ENCODE peak calls at places on chromosomes 4 and X, in four cellular contexts. A is dorsolateral prefrontal cortex, O is fibroblast of villous mesenchyme, J is epithelial cell of esophagus. L is an unnamed sample.

GRCh38 chr4:105133976-105134375 is 12.7 kb upstream of the TET2 start:
- DNase-seq in A (no peak), O (no peak), J (no peak), L (no peak)

GRCh38 chr4:16516796-16517413 is 290.6 kb upstream of the TAPT1 start:
- DNase-seq in A (peak; percentile 40), O (peak; percentile 77), J (peak; percentile 31), L (no peak)

GRCh38 chrX:2391869-2392606 is 108.7 kb downstream of the DHRSX start:
- DNase-seq in A (no peak), O (peak; percentile 66), J (peak; percentile 96), L (no peak)

GRCh38 chrX:129996120-129996519 is 13.7 kb downstream of the BCORL1 start:
- DNase-seq in A (no peak), O (peak; percentile 56), J (peak; percentile 16), L (no peak)

GRCh38 chr4:70721747-70722146 is at the start of gene RUFY3:
- DNase-seq in A (no peak), O (peak; percentile 94), J (no peak), L (no peak)

GRCh38 chrX:134423606-134424005 is 36.4 kb upstream of the HPRT1 start:
- DNase-seq in A (no peak), O (peak; percentile 32), J (peak; percentile 28), L (no peak)

GRCh38 chr4:1235381-1236102 is 13.4 kb downstream of the CTBP1 start:
- DNase-seq in A (no peak), O (no peak), J (no peak), L (no peak)

GRCh38 chrX:74911494-74911893 is 13.8 kb downstream of the NEXMIF start:
- DNase-seq in A (no peak), O (no peak), J (no peak), L (no peak)

GRCh38 chrX:26915064-26915463 is 548.1 kb downstream of the PPP4R3C start:
- DNase-seq in A (no peak), O (no peak), J (peak; percentile 67), L (no peak)

GRCh38 chr4:5423670-5424069 is 284.7 kb downstream of the EVC2 start:
- DNase-seq in A (no peak), O (no peak), J (no peak), L (no peak)

GRCh38 chr4:23931489-23931830 is 41.6 kb upstream of the PPARGC1A start:
- DNase-seq in A (no peak), O (no peak), J (no peak), L (no peak)

GRCh38 chrX:149222040-149222439 is 283.1 kb downstream of the IDS start:
- DNase-seq in A (no peak), O (no peak), J (no peak), L (no peak)

GRCh38 chr4:182227611-182228010 is 15.6 kb upstream of the TENM3 start:
- DNase-seq in A (no peak), O (no peak), J (no peak), L (no peak)

GRCh38 chr4:155974476-155974749 is 20.7 kb upstream of the CTSO start:
- DNase-seq in A (no peak), O (no peak), J (no peak), L (no peak)

GRCh38 chrX:154308108-154308946 is 12.7 kb downstream of the TKTL1 start:
- DNase-seq in A (no peak), O (peak; percentile 43), J (peak; percentile 45), L (peak; percentile 64)

GRCh38 chr4:151674804-151675290 is 86.0 kb downstream of the GATB start:
- DNase-seq in A (no peak), O (peak; percentile 64), J (peak; percentile 91), L (peak; percentile 79)

GRCh38 chrX:22192419-22193086 is 80.2 kb upstream of the CBLL2 start:
- DNase-seq in A (peak; percentile 40), O (peak; percentile 46), J (peak; percentile 50), L (peak; percentile 59)

GRCh38 chr4:98260579-98261290 is 449 bp upstream of the RAP1GDS1 start:
- DNase-seq in A (peak; percentile 86), O (peak; percentile 96), J (peak; percentile 98), L (peak; percentile 96)

GRCh38 chr4:25953740-25954139 is 39.7 kb downstream of the SMIM20 start:
- DNase-seq in A (no peak), O (no peak), J (peak; percentile 77), L (peak; percentile 61)

GRCh38 chrX:150323020-150323419 is 40.1 kb upstream of the MAMLD1 start:
- DNase-seq in A (no peak), O (no peak), J (no peak), L (no peak)

GRCh38 chrX:21735038-21735752 is 22.7 kb downstream of the SMPX start:
- DNase-seq in A (no peak), O (peak; percentile 11), J (no peak), L (no peak)

GRCh38 chr4:6435010-6435409 is 37.4 kb downstream of the PPP2R2C start:
- DNase-seq in A (no peak), O (peak; percentile 1), J (no peak), L (no peak)

GRCh38 chrX:39935414-39936064 is 162.2 kb downstream of the BCOR start:
- DNase-seq in A (no peak), O (no peak), J (no peak), L (no peak)

GRCh38 chr4:154033921-154034320 is 245.0 kb upstream of the SFRP2 start:
- DNase-seq in A (no peak), O (no peak), J (no peak), L (no peak)

GRCh38 chrX:150363561-150364346 is 637 bp downstream of the MAMLD1 start:
- DNase-seq in A (no peak), O (no peak), J (peak; percentile 54), L (peak; percentile 60)

GRCh38 chr4:112636688-112637551 is at the start of the genes LARP7 and ZGRF1:
- DNase-seq in A (peak; percentile 93), O (peak; percentile 100), J (peak; percentile 99), L (peak; percentile 99)

GRCh38 chrX:151505796-151506195 is 57.7 kb upstream of the PASD1 start:
- DNase-seq in A (no peak), O (no peak), J (peak; percentile 42), L (no peak)

GRCh38 chr4:153115322-153116100 is 88.7 kb upstream of the TRIM2 start:
- DNase-seq in A (no peak), O (peak; percentile 57), J (peak; percentile 69), L (peak; percentile 28)

GRCh38 chrX:103250977-103251376 is 4.0 kb downstream of the TCEAL8 start:
- DNase-seq in A (no peak), O (no peak), J (peak; percentile 50), L (no peak)

GRCh38 chrX:1661922-1662221 is 47.0 kb downstream of the ASMT start:
- DNase-seq in A (no peak), O (no peak), J (no peak), L (no peak)

GRCh38 chr4:42671431-42672194 is 14.7 kb upstream of the ATP8A1 start:
- DNase-seq in A (no peak), O (no peak), J (no peak), L (no peak)

GRCh38 chr4:152328595-152328994 is 207.3 kb downstream of the FBXW7 start:
- DNase-seq in A (no peak), O (no peak), J (peak; percentile 95), L (no peak)

GRCh38 chrX:63754141-63754859 is 30.7 kb downstream of the ARHGEF9 start:
- DNase-seq in A (no peak), O (peak; percentile 30), J (peak; percentile 6), L (no peak)

GRCh38 chrX:12360991-12361598 is 222.8 kb downstream of the FRMPD4 start:
- DNase-seq in A (no peak), O (no peak), J (peak; percentile 6), L (no peak)